ENCODE peak calls at places on chromosomes 12 and 14, in four cellular contexts. C is upper lobe of left lung, O is uterus, S is MG63. B is an unnamed sample.

GRCh38 chr14:104144911-104145825 is 6.8 kb downstream of the KIF26A start:
- DNase-seq in O (no peak), C (peak; percentile 85), S (no peak), B (no peak)

GRCh38 chr14:19947413-19948090 is 16.8 kb downstream of the OR4K1 start:
- DNase-seq in O (no peak), C (no peak), S (no peak), B (no peak)

GRCh38 chr12:54038260-54038759 is 5.5 kb downstream of the HOXC5 start:
- DNase-seq in S (no peak), O (no peak), C (no peak), B (no peak)

GRCh38 chr12:51826881-51827280 is 21.6 kb downstream of the FIGNL2 start:
- DNase-seq in C (no peak), O (no peak), S (no peak), B (no peak)

GRCh38 chr12:121000530-121000929 is 15.8 kb downstream of the C12orf43 start:
- DNase-seq in S (no peak), C (no peak), O (no peak), B (no peak)

GRCh38 chr14:90968025-90968424 is 92.4 kb downstream of the RPS6KA5 start:
- DNase-seq in S (no peak), C (no peak), O (no peak), B (no peak)

GRCh38 chr12:41932470-41932991 is 212.1 kb downstream of the GXYLT1 start:
- DNase-seq in O (peak; percentile 36), S (peak; percentile 43), C (peak; percentile 94), B (no peak)

GRCh38 chr14:106277503-106277902 is 751.1 kb downstream of the TMEM121 start:
- DNase-seq in C (peak; percentile 74), S (no peak), O (no peak), B (no peak)

GRCh38 chr12:62603811-62604098 is 137.1 kb downstream of the MON2 start:
- DNase-seq in S (no peak), O (no peak), C (peak; percentile 90), B (no peak)

GRCh38 chr12:131914179-131914702 is 14.8 kb upstream of the PUS1 start:
- DNase-seq in C (no peak), S (no peak), O (no peak), B (no peak)
- H3K36me3 ChIP-seq in C (peaks cover 51% of the 10 kb centered on the region), S (peaks cover 49% of the 10 kb centered on the region), O (no peaks in the 10 kb centered on the region), B (peaks cover 60% of the 10 kb centered on the region)

GRCh38 chr12:68825569-68826217 is 17.7 kb downstream of the MDM2 start:
- DNase-seq in C (no peak), S (no peak), O (no peak), B (no peak)
- H3K36me3 ChIP-seq in C (peaks cover 56% of the 10 kb centered on the region), S (peaks cover 83% of the 10 kb centered on the region), O (peaks cover 2% of the 10 kb centered on the region), B (peaks cover 41% of the 10 kb centered on the region)

GRCh38 chr12:71865166-71865713 is 25.7 kb downstream of the TBC1D15 start:
- DNase-seq in O (no peak), S (peak; percentile 80), C (no peak), B (no peak)
- H3K36me3 ChIP-seq in O (no peaks in the 10 kb centered on the region), S (peaks cover 23% of the 10 kb centered on the region), C (no peaks in the 10 kb centered on the region), B (no peaks in the 10 kb centered on the region)

GRCh38 chr12:13725049-13725448 is 256.4 kb downstream of the GRIN2B start:
- DNase-seq in C (no peak), S (no peak), O (no peak), B (no peak)
- H3K36me3 ChIP-seq in C (no peaks in the 10 kb centered on the region), S (no peaks in the 10 kb centered on the region), O (no peaks in the 10 kb centered on the region), B (no peaks in the 10 kb centered on the region)

GRCh38 chr14:67653651-67654280 is 20.7 kb downstream of the VTI1B start:
- DNase-seq in O (no peak), S (no peak), C (no peak), B (no peak)
- H3K36me3 ChIP-seq in O (no peaks in the 10 kb centered on the region), S (peaks cover 7% of the 10 kb centered on the region), C (peaks cover 22% of the 10 kb centered on the region), B (peaks cover 69% of the 10 kb centered on the region)

GRCh38 chr14:61153436-61153835 is 127.7 kb downstream of the TMEM30B start:
- DNase-seq in C (no peak), S (no peak), O (no peak), B (no peak)
- H3K36me3 ChIP-seq in C (no peaks in the 10 kb centered on the region), S (no peaks in the 10 kb centered on the region), O (no peaks in the 10 kb centered on the region), B (no peaks in the 10 kb centered on the region)

DNA sequence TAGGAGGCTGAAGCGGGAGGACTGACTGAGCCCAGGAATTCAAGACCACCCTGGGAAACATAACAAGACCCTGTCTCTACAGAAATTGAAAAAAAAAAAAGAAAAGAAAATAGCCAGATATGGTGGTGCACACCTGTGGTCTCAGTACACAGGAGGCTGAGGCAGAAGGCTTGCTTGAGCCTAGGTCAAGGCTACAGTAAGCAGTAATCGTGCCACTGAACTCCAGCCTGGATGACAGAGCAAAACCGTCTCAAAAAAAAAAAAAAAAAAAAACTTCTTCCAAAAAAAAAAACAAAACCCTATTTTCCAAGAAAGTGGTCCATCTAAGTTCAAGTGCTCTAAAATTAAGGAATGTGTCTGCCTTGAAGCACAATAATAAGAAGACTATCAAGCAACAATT is 19.8 kb downstream of the SNX6 start:
- DNase-seq in O (no peak), C (no peak), S (no peak), B (no peak)
- H3K36me3 ChIP-seq in O (no peaks in the 10 kb centered on the region), C (peaks cover 13% of the 10 kb centered on the region), S (peaks cover 7% of the 10 kb centered on the region), B (peaks cover 28% of the 10 kb centered on the region)

B was measured in effector memory CD4-positive, alpha-beta T cell.